ENCODE peak calls at places on chromosome 5, in five cellular contexts. V, Q, D, N and T are unnamed samples.
A peak's percentile ranks its signal among the peaks of the same experiment; 100 is the strongest.

GRCh38 chr5:74669824-74670223 is 15.2 kb upstream of the HEXB start:
- DNase-seq in V (no peak), D (no peak), N (no peak), Q (no peak), T (no peak)

GRCh38 chr5:178180141-178180863 is 6.9 kb downstream of the GMCL2 start:
- DNase-seq in V (no peak), Q (no peak), D (no peak), N (no peak), T (peak; percentile 24)

GRCh38 chr5:109857405-109858031 is 167.8 kb downstream of the MAN2A1 start:
- DNase-seq in V (no peak), Q (no peak), N (no peak), D (no peak), T (peak; percentile 8)

GRCh38 chr5:141898448-141899094 is 20.4 kb upstream of the PCDH1 start:
- DNase-seq in D (no peak), V (no peak), N (no peak), Q (no peak), T (no peak)

GRCh38 chr5:43616535-43616934 is 13.6 kb downstream of the NNT start:
- DNase-seq in V (no peak), N (peak; percentile 14), D (peak; percentile 55), Q (no peak), T (no peak)

GRCh38 chr5:78300464-78301045 is 6.1 kb upstream of the AP3B1 start:
- DNase-seq in Q (no peak), D (peak; percentile 38), V (no peak), N (peak; percentile 6), T (no peak)

GRCh38 chr5:37786855-37787254 is 53.0 kb downstream of the GDNF start:
- DNase-seq in N (no peak), V (no peak), Q (no peak), D (peak; percentile 45), T (peak; percentile 10)

GRCh38 chr5:171745602-171746001 is 40.0 kb upstream of the SMIM23 start:
- DNase-seq in D (no peak), V (no peak), Q (no peak), N (no peak), T (no peak)

GRCh38 chr5:176400382-176401156 is 12.0 kb downstream of the HIGD2A start:
- DNase-seq in V (no peak), Q (no peak), N (no peak), D (peak; percentile 48), T (no peak)

GRCh38 chr5:76256116-76256889 is 146.8 kb upstream of the IQGAP2 start:
- DNase-seq in V (peak; percentile 31), N (peak; percentile 87), Q (peak; percentile 53), D (peak; percentile 78), T (peak; percentile 68)

GRCh38 chr5:131491749-131492148 is 143.3 kb downstream of the RAPGEF6 start:
- DNase-seq in V (no peak), Q (no peak), N (no peak), D (no peak), T (no peak)

GRCh38 chr5:97044057-97044456 is 98.4 kb downstream of the LIX1 start:
- DNase-seq in N (peak; percentile 47), Q (no peak), D (peak; percentile 51), V (no peak), T (peak; percentile 52)

GRCh38 chr5:115471674-115472073 is 72.9 kb downstream of the FEM1C start:
- DNase-seq in D (peak; percentile 92), N (no peak), V (no peak), Q (no peak), T (peak; percentile 20)

GRCh38 chr5:145944328-145944727 is 8.0 kb downstream of the SH3RF2 start:
- DNase-seq in Q (no peak), D (no peak), N (no peak), V (no peak), T (peak; percentile 36)

GRCh38 chr5:116437351-116437705 is 137.3 kb downstream of the SEMA6A start:
- DNase-seq in N (no peak), D (no peak), Q (no peak), V (no peak), T (no peak)

GRCh38 chr5:120293796-120294195 is 170.3 kb upstream of the PRR16 start:
- DNase-seq in V (no peak), Q (no peak), D (peak; percentile 66), N (no peak), T (no peak)

GRCh38 chr5:173578947-173579615 is 37.4 kb downstream of the BOD1 start:
- DNase-seq in N (no peak), V (no peak), D (no peak), Q (no peak), T (no peak)

GRCh38 chr5:40681351-40682311 is 1.9 kb downstream of the PTGER4 start:
- DNase-seq in Q (no peak), D (no peak), V (peak; percentile 33), N (peak; percentile 66), T (no peak)

GRCh38 chr5:146697211-146697610 is 181.2 kb upstream of the GPR151 start:
- DNase-seq in N (no peak), D (no peak), Q (no peak), V (no peak), T (peak; percentile 67)

GRCh38 chr5:169861934-169862333 is 118.4 kb downstream of the INSYN2B start:
- DNase-seq in N (no peak), D (no peak), V (no peak), Q (no peak), T (no peak)

GRCh38 chr5:66518753-66519152 is 77.4 kb upstream of the MAST4 start:
- DNase-seq in Q (peak; percentile 9), V (no peak), N (no peak), D (no peak), T (peak; percentile 47)

GRCh38 chr5:96699186-96699820 is 37.1 kb downstream of the CAST start:
- DNase-seq in V (no peak), N (no peak), Q (no peak), D (no peak), T (peak; percentile 46)

GRCh38 chr5:157049605-157050004 is 9.3 kb downstream of the HAVCR1 start:
- DNase-seq in Q (no peak), D (peak; percentile 42), N (peak; percentile 23), V (no peak), T (no peak)

GRCh38 chr5:3265936-3266335 is 329.7 kb upstream of the IRX1 start:
- DNase-seq in N (no peak), Q (no peak), D (no peak), V (no peak), T (no peak)

GRCh38 chr5:132466453-132467291 is 23.9 kb downstream of the IRF1 start:
- DNase-seq in V (no peak), D (no peak), Q (no peak), N (peak; percentile 31), T (peak; percentile 18)

GRCh38 chr5:36948041-36948440 is 71.5 kb downstream of the NIPBL start:
- DNase-seq in Q (no peak), V (no peak), N (no peak), D (no peak), T (peak; percentile 18)

GRCh38 chr5:151630088-151630487 is 39.0 kb upstream of the FAT2 start:
- DNase-seq in Q (no peak), N (no peak), D (no peak), V (no peak), T (no peak)

GRCh38 chr5:81537905-81538535 is 144.1 kb upstream of the ACOT12 start:
- DNase-seq in V (no peak), Q (no peak), N (no peak), D (no peak), T (no peak)

GRCh38 chr5:172713113-172713808 is 57.7 kb downstream of the DUSP1 start:
- DNase-seq in D (peak; percentile 56), Q (peak; percentile 61), N (peak; percentile 74), V (peak; percentile 78), T (peak; percentile 71)

GRCh38 chr5:173547579-173547978 is 68.9 kb downstream of the BOD1 start:
- DNase-seq in N (no peak), Q (no peak), V (no peak), D (peak; percentile 22), T (no peak)

GRCh38 chr5:141841376-141841775 is 36.8 kb downstream of the PCDH1 start:
- DNase-seq in V (no peak), Q (no peak), D (peak; percentile 65), N (no peak), T (no peak)

GRCh38 chr5:22250528-22250927 is 602.6 kb downstream of the CDH12 start:
- DNase-seq in N (no peak), V (no peak), Q (no peak), D (no peak), T (peak; percentile 71)

GRCh38 chr5:113233606-113234005 is 201.2 kb downstream of the TSSK1B start:
- DNase-seq in V (no peak), D (no peak), N (no peak), Q (no peak), T (peak; percentile 64)